ENCODE peak calls at places on chromosomes 6 and 20, in six cellular contexts. One of them, this sample, is unnamed.
A peak's percentile ranks its signal among the peaks of the same experiment; 100 is the strongest.

GRCh38 chr6:117448732-117449131 is 23.0 kb upstream of the ROS1 start:
- DNase-seq in PC-3: peak; percentile 91
- DNase-seq in SK-N-SH: no peak
- DNase-seq in upper lobe of right lung: no peak
- DNase-seq in endodermal cell: no peak
- DNase-seq in tibial nerve: no peak
- DNase-seq in this sample: no peak

GRCh38 chr6:68559052-68559451 is 76.0 kb upstream of the ADGRB3 start:
- DNase-seq in endodermal cell: no peak
- DNase-seq in upper lobe of right lung: no peak
- DNase-seq in tibial nerve: no peak
- DNase-seq in PC-3: peak; percentile 6
- DNase-seq in SK-N-SH: peak; percentile 19
- DNase-seq in this sample: peak; percentile 14

GRCh38 chr6:81373414-81373813 is 379.1 kb downstream of the TENT5A start:
- DNase-seq in tibial nerve: no peak
- DNase-seq in SK-N-SH: no peak
- DNase-seq in PC-3: no peak
- DNase-seq in upper lobe of right lung: no peak
- DNase-seq in endodermal cell: no peak
- DNase-seq in this sample: no peak

GRCh38 chr6:168583126-168583525 is 142.1 kb downstream of the SMOC2 start:
- DNase-seq in SK-N-SH: no peak
- DNase-seq in endodermal cell: no peak
- DNase-seq in PC-3: no peak
- DNase-seq in tibial nerve: no peak
- DNase-seq in upper lobe of right lung: no peak
- DNase-seq in this sample: no peak

GRCh38 chr6:102944475-102944874 is 1551.0 kb downstream of the GRIK2 start:
- DNase-seq in SK-N-SH: no peak
- DNase-seq in endodermal cell: no peak
- DNase-seq in PC-3: no peak
- DNase-seq in upper lobe of right lung: no peak
- DNase-seq in tibial nerve: no peak
- DNase-seq in this sample: no peak

GRCh38 chr6:53347921-53348435 is 772 bp downstream of the ELOVL5 start:
- DNase-seq in PC-3: peak; percentile 46
- DNase-seq in endodermal cell: peak; percentile 90
- DNase-seq in upper lobe of right lung: peak; percentile 86
- DNase-seq in tibial nerve: no peak
- DNase-seq in SK-N-SH: peak; percentile 87
- DNase-seq in this sample: peak; percentile 96

GRCh38 chr6:43833223-43833995 is 63.4 kb downstream of the VEGFA start:
- DNase-seq in PC-3: peak; percentile 17
- DNase-seq in endodermal cell: no peak
- DNase-seq in upper lobe of right lung: no peak
- DNase-seq in tibial nerve: no peak
- DNase-seq in SK-N-SH: peak; percentile 61
- DNase-seq in this sample: peak; percentile 45

GRCh38 chr20:10922941-10923340 is 249.1 kb upstream of the JAG1 start:
- DNase-seq in tibial nerve: no peak
- DNase-seq in SK-N-SH: no peak
- DNase-seq in endodermal cell: no peak
- DNase-seq in upper lobe of right lung: no peak
- DNase-seq in PC-3: peak; percentile 97
- DNase-seq in this sample: no peak

GRCh38 chr20:45347936-45348809 is at the start of gene SDC4:
- DNase-seq in upper lobe of right lung: peak; percentile 89
- DNase-seq in tibial nerve: peak; percentile 52
- DNase-seq in PC-3: peak; percentile 71
- DNase-seq in SK-N-SH: peak; percentile 85
- DNase-seq in endodermal cell: peak; percentile 81
- DNase-seq in this sample: peak; percentile 63

GRCh38 chr6:108651781-108652227 is 91.1 kb downstream of the FOXO3 start:
- DNase-seq in SK-N-SH: no peak
- DNase-seq in upper lobe of right lung: no peak
- DNase-seq in tibial nerve: no peak
- DNase-seq in endodermal cell: no peak
- DNase-seq in PC-3: peak; percentile 16
- DNase-seq in this sample: no peak

GRCh38 chr6:105510746-105511145 is 107.9 kb upstream of the PREP start:
- DNase-seq in tibial nerve: no peak
- DNase-seq in PC-3: no peak
- DNase-seq in SK-N-SH: no peak
- DNase-seq in upper lobe of right lung: no peak
- DNase-seq in endodermal cell: no peak
- DNase-seq in this sample: no peak

GRCh38 chr6:162726997-162727346 is 594 bp downstream of the PRKN start:
- DNase-seq in endodermal cell: no peak
- DNase-seq in PC-3: peak; percentile 3
- DNase-seq in SK-N-SH: no peak
- DNase-seq in upper lobe of right lung: no peak
- DNase-seq in tibial nerve: no peak
- DNase-seq in this sample: no peak

GRCh38 chr20:64083380-64084208 is 604 bp downstream of the LKAAEAR1 start:
- DNase-seq in upper lobe of right lung: peak; percentile 89
- DNase-seq in PC-3: peak; percentile 77
- DNase-seq in tibial nerve: no peak
- DNase-seq in endodermal cell: peak; percentile 94
- DNase-seq in SK-N-SH: peak; percentile 94
- DNase-seq in this sample: peak; percentile 75

GRCh38 chr20:64081620-64081964 is 1.7 kb downstream of the OPRL1 start:
- DNase-seq in endodermal cell: no peak
- DNase-seq in SK-N-SH: no peak
- DNase-seq in upper lobe of right lung: no peak
- DNase-seq in tibial nerve: no peak
- DNase-seq in PC-3: no peak
- DNase-seq in this sample: no peak

GRCh38 chr20:64084209-64085152 is at the start of gene LKAAEAR1:
- DNase-seq in SK-N-SH: no peak
- DNase-seq in tibial nerve: no peak
- DNase-seq in endodermal cell: peak; percentile 75
- DNase-seq in upper lobe of right lung: no peak
- DNase-seq in PC-3: no peak
- DNase-seq in this sample: no peak

GRCh38 chr20:64082126-64082638 is 2.0 kb downstream of the LKAAEAR1 start:
- DNase-seq in PC-3: no peak
- DNase-seq in tibial nerve: no peak
- DNase-seq in upper lobe of right lung: no peak
- DNase-seq in endodermal cell: peak; percentile 69
- DNase-seq in SK-N-SH: no peak
- DNase-seq in this sample: no peak

GRCh38 chr20:64082821-64083379 is 1.3 kb downstream of the LKAAEAR1 start:
- DNase-seq in endodermal cell: no peak
- DNase-seq in upper lobe of right lung: no peak
- DNase-seq in PC-3: no peak
- DNase-seq in tibial nerve: no peak
- DNase-seq in SK-N-SH: no peak
- DNase-seq in this sample: no peak
- H3K4me3 ChIP-seq in endodermal cell: peak overlapping the region; percentile 40
- H3K4me3 ChIP-seq in upper lobe of right lung: peak overlapping the region; percentile 50
- H3K4me3 ChIP-seq in PC-3: peak overlapping the region; percentile 76
- H3K4me3 ChIP-seq in tibial nerve: peak overlapping the region; percentile 30
- H3K4me3 ChIP-seq in SK-N-SH: peak overlapping the region; percentile 47
- H3K4me3 ChIP-seq in this sample: peak overlapping the region; percentile 21

GRCh38 chr20:51536116-51537069 is 6.1 kb downstream of the NFATC2 start:
- DNase-seq in endodermal cell: no peak
- DNase-seq in tibial nerve: no peak
- DNase-seq in PC-3: no peak
- DNase-seq in upper lobe of right lung: no peak
- DNase-seq in SK-N-SH: no peak
- DNase-seq in this sample: no peak

GRCh38 chr20:51542894-51543788 is 622 bp upstream of the NFATC2 start:
- DNase-seq in endodermal cell: no peak
- DNase-seq in tibial nerve: no peak
- DNase-seq in PC-3: no peak
- DNase-seq in SK-N-SH: no peak
- DNase-seq in upper lobe of right lung: no peak
- DNase-seq in this sample: no peak

GRCh38 chr20:51542033-51542893 is at the start of gene NFATC2:
- DNase-seq in endodermal cell: peak; percentile 83
- DNase-seq in tibial nerve: no peak
- DNase-seq in PC-3: peak; percentile 69
- DNase-seq in SK-N-SH: peak; percentile 90
- DNase-seq in upper lobe of right lung: peak; percentile 81
- DNase-seq in this sample: no peak

GRCh38 chr20:51541189-51542032 is 1.1 kb downstream of the NFATC2 start:
- DNase-seq in upper lobe of right lung: peak; percentile 68
- DNase-seq in tibial nerve: peak; percentile 81
- DNase-seq in endodermal cell: peak; percentile 76
- DNase-seq in SK-N-SH: no peak
- DNase-seq in PC-3: no peak
- DNase-seq in this sample: no peak

DNA sequence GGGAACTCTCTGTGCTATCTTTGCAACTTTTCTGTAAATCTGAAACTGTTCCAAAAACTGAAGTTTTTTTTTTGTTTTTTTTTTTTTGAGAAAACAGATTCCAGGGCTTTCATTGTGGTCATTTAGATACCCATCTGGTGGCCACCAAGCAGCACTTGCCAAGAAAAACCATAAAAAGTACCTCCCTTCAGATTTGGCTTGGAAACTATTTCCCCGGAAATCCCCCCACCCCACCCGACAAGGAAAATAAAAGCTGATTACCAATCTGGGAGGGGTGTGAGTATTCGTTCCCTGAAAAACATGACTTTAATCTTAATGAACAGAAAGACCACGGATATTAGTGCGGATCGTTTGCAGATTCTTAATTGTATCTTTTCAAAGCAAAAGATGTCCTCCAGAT is 1.9 kb downstream of the NFATC2 start:
- DNase-seq in tibial nerve: no peak
- DNase-seq in upper lobe of right lung: no peak
- DNase-seq in endodermal cell: no peak
- DNase-seq in PC-3: no peak
- DNase-seq in SK-N-SH: no peak
- DNase-seq in this sample: no peak
- H3K27me3 ChIP-seq in tibial nerve: no peaks in the 10 kb centered on the region
- H3K27me3 ChIP-seq in upper lobe of right lung: no peaks in the 10 kb centered on the region
- H3K27me3 ChIP-seq in endodermal cell: peaks cover 26% of the 10 kb centered on the region
- H3K27me3 ChIP-seq in PC-3: no peaks in the 10 kb centered on the region
- H3K27me3 ChIP-seq in SK-N-SH: no peaks in the 10 kb centered on the region
- H3K27me3 ChIP-seq in this sample: peaks cover 85% of the 10 kb centered on the region

DNA sequence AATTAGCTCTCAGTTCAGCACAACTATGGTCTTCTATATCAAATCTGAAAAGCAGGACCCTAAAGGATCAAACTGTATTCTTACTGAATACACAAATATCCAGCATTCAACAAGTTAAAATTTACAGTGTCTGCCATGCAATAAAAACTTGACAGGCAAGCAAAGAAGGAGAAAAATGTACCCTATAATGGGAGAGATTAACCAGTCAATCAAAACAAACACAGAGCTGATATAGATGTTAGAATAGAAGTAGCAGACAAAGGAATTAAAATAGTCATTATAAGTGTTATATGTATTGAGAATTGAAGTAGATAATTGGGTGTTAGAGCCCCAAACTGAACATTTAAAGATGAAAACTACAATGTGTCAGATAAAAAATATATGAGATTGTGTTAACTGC is 914.9 kb downstream of the EPHA7 start:
- DNase-seq in upper lobe of right lung: no peak
- DNase-seq in SK-N-SH: no peak
- DNase-seq in endodermal cell: no peak
- DNase-seq in tibial nerve: no peak
- DNase-seq in PC-3: no peak
- DNase-seq in this sample: no peak
- TF ChIP-seq CTCF in upper lobe of right lung: no peak
- TF ChIP-seq CTCF in SK-N-SH: no peak
- TF ChIP-seq CTCF in endodermal cell: no peak
- TF ChIP-seq CTCF in tibial nerve: no peak
- TF ChIP-seq CTCF in PC-3: no peak
- TF ChIP-seq CTCF in this sample: no peak

GRCh38 chr6:15301179-15302006 is 55.5 kb downstream of the JARID2 start:
- DNase-seq in upper lobe of right lung: no peak
- DNase-seq in endodermal cell: no peak
- DNase-seq in tibial nerve: no peak
- DNase-seq in PC-3: peak; percentile 19
- DNase-seq in SK-N-SH: no peak
- DNase-seq in this sample: no peak

GRCh38 chr6:15296735-15297134 is 50.9 kb downstream of the JARID2 start:
- DNase-seq in endodermal cell: no peak
- DNase-seq in SK-N-SH: no peak
- DNase-seq in PC-3: no peak
- DNase-seq in tibial nerve: no peak
- DNase-seq in upper lobe of right lung: no peak
- DNase-seq in this sample: no peak

GRCh38 chr6:15299430-15300131 is 53.7 kb downstream of the JARID2 start:
- DNase-seq in SK-N-SH: no peak
- DNase-seq in endodermal cell: no peak
- DNase-seq in tibial nerve: peak; percentile 22
- DNase-seq in PC-3: peak; percentile 34
- DNase-seq in upper lobe of right lung: no peak
- DNase-seq in this sample: no peak

GRCh38 chr6:15296249-15296648 is 50.4 kb downstream of the JARID2 start:
- DNase-seq in endodermal cell: no peak
- DNase-seq in tibial nerve: no peak
- DNase-seq in SK-N-SH: no peak
- DNase-seq in upper lobe of right lung: no peak
- DNase-seq in PC-3: no peak
- DNase-seq in this sample: no peak

GRCh38 chr6:15297895-15298590 is 52.2 kb downstream of the JARID2 start:
- DNase-seq in tibial nerve: no peak
- DNase-seq in SK-N-SH: no peak
- DNase-seq in PC-3: no peak
- DNase-seq in upper lobe of right lung: no peak
- DNase-seq in endodermal cell: no peak
- DNase-seq in this sample: no peak
- H3K4me3 ChIP-seq in tibial nerve: no peak overlapping the region
- H3K4me3 ChIP-seq in SK-N-SH: no peak overlapping the region
- H3K4me3 ChIP-seq in PC-3: no peak overlapping the region
- H3K4me3 ChIP-seq in upper lobe of right lung: no peak overlapping the region
- H3K4me3 ChIP-seq in endodermal cell: no peak overlapping the region
- H3K4me3 ChIP-seq in this sample: no peak overlapping the region

GRCh38 chr20:39576786-39577185 is 614.6 kb downstream of the DHX35 start:
- DNase-seq in tibial nerve: no peak
- DNase-seq in PC-3: no peak
- DNase-seq in endodermal cell: no peak
- DNase-seq in upper lobe of right lung: no peak
- DNase-seq in SK-N-SH: no peak
- DNase-seq in this sample: no peak

GRCh38 chr20:39581034-39581433 is 618.9 kb downstream of the DHX35 start:
- DNase-seq in upper lobe of right lung: no peak
- DNase-seq in tibial nerve: no peak
- DNase-seq in endodermal cell: no peak
- DNase-seq in PC-3: no peak
- DNase-seq in SK-N-SH: no peak
- DNase-seq in this sample: no peak
- H3K27me3 ChIP-seq in upper lobe of right lung: no peaks in the 10 kb centered on the region
- H3K27me3 ChIP-seq in tibial nerve: no peaks in the 10 kb centered on the region
- H3K27me3 ChIP-seq in endodermal cell: peaks cover 5% of the 10 kb centered on the region
- H3K27me3 ChIP-seq in PC-3: no peaks in the 10 kb centered on the region
- H3K27me3 ChIP-seq in SK-N-SH: no peaks in the 10 kb centered on the region
- H3K27me3 ChIP-seq in this sample: peaks cover 11% of the 10 kb centered on the region